ENCODE peak calls at places on chromosome 12, in nine cellular contexts. One of them, this sample, is unnamed.

GRCh38 chr12:59405992-59406391 is 189.8 kb upstream of the SLC16A7 start:
- DNase-seq in upper lobe of right lung: no peak
- DNase-seq in OCI-LY7: no peak
- DNase-seq in stomach: no peak
- DNase-seq in fibroblast of lung: no peak
- DNase-seq in GM12878: no peak
- DNase-seq in astrocyte of the cerebellum: no peak
- DNase-seq in DND-41: no peak
- DNase-seq in lower lobe of right lung: no peak
- DNase-seq in this sample: peak

GRCh38 chr12:63967781-63968180 is 123.3 kb downstream of the SRGAP1 start:
- DNase-seq in astrocyte of the cerebellum: no peak
- DNase-seq in stomach: no peak
- DNase-seq in fibroblast of lung: peak
- DNase-seq in lower lobe of right lung: no peak
- DNase-seq in OCI-LY7: no peak
- DNase-seq in DND-41: no peak
- DNase-seq in upper lobe of right lung: no peak
- DNase-seq in GM12878: no peak
- DNase-seq in this sample: no peak

GRCh38 chr12:24879644-24880043 is 69.3 kb downstream of the BCAT1 start:
- DNase-seq in lower lobe of right lung: no peak
- DNase-seq in GM12878: no peak
- DNase-seq in DND-41: no peak
- DNase-seq in stomach: no peak
- DNase-seq in upper lobe of right lung: no peak
- DNase-seq in fibroblast of lung: peak
- DNase-seq in OCI-LY7: no peak
- DNase-seq in astrocyte of the cerebellum: no peak
- DNase-seq in this sample: no peak

GRCh38 chr12:101793401-101793800 is 37.4 kb downstream of the GNPTAB start:
- DNase-seq in fibroblast of lung: peak
- DNase-seq in stomach: no peak
- DNase-seq in GM12878: peak
- DNase-seq in lower lobe of right lung: no peak
- DNase-seq in OCI-LY7: no peak
- DNase-seq in upper lobe of right lung: no peak
- DNase-seq in DND-41: no peak
- DNase-seq in astrocyte of the cerebellum: peak
- DNase-seq in this sample: no peak

GRCh38 chr12:85877459-85877858 is 3.4 kb downstream of the NTS start:
- DNase-seq in fibroblast of lung: no peak
- DNase-seq in DND-41: no peak
- DNase-seq in astrocyte of the cerebellum: no peak
- DNase-seq in GM12878: no peak
- DNase-seq in lower lobe of right lung: no peak
- DNase-seq in upper lobe of right lung: no peak
- DNase-seq in OCI-LY7: no peak
- DNase-seq in stomach: no peak
- DNase-seq in this sample: no peak

GRCh38 chr12:3135522-3136461 is 58.6 kb downstream of the TSPAN9 start:
- DNase-seq in lower lobe of right lung: no peak
- DNase-seq in OCI-LY7: peak
- DNase-seq in DND-41: peak
- DNase-seq in upper lobe of right lung: no peak
- DNase-seq in astrocyte of the cerebellum: peak
- DNase-seq in stomach: no peak
- DNase-seq in GM12878: peak
- DNase-seq in fibroblast of lung: peak
- DNase-seq in this sample: peak

GRCh38 chr12:3366451-3367155 is 124.4 kb upstream of the PRMT8 start:
- DNase-seq in lower lobe of right lung: no peak
- DNase-seq in upper lobe of right lung: no peak
- DNase-seq in fibroblast of lung: no peak
- DNase-seq in DND-41: no peak
- DNase-seq in stomach: no peak
- DNase-seq in astrocyte of the cerebellum: no peak
- DNase-seq in OCI-LY7: no peak
- DNase-seq in GM12878: no peak
- DNase-seq in this sample: no peak

GRCh38 chr12:56079729-56080555 is at the start of gene ERBB3:
- DNase-seq in GM12878: no peak
- DNase-seq in lower lobe of right lung: peak
- DNase-seq in stomach: peak
- DNase-seq in DND-41: peak
- DNase-seq in OCI-LY7: peak
- DNase-seq in upper lobe of right lung: peak
- DNase-seq in fibroblast of lung: peak
- DNase-seq in astrocyte of the cerebellum: peak
- DNase-seq in this sample: no peak

GRCh38 chr12:93387780-93388179 is 10.1 kb downstream of the NUDT4 start:
- DNase-seq in fibroblast of lung: peak
- DNase-seq in astrocyte of the cerebellum: no peak
- DNase-seq in GM12878: no peak
- DNase-seq in lower lobe of right lung: no peak
- DNase-seq in OCI-LY7: no peak
- DNase-seq in stomach: no peak
- DNase-seq in upper lobe of right lung: no peak
- DNase-seq in DND-41: no peak
- DNase-seq in this sample: no peak

GRCh38 chr12:102474438-102475064 is 5.8 kb downstream of the IGF1 start:
- DNase-seq in lower lobe of right lung: no peak
- DNase-seq in upper lobe of right lung: no peak
- DNase-seq in OCI-LY7: no peak
- DNase-seq in astrocyte of the cerebellum: no peak
- DNase-seq in GM12878: no peak
- DNase-seq in stomach: no peak
- DNase-seq in DND-41: no peak
- DNase-seq in fibroblast of lung: peak
- DNase-seq in this sample: no peak

GRCh38 chr12:81843599-81843998 is 84.4 kb upstream of the PPFIA2 start:
- DNase-seq in GM12878: no peak
- DNase-seq in OCI-LY7: no peak
- DNase-seq in lower lobe of right lung: no peak
- DNase-seq in upper lobe of right lung: no peak
- DNase-seq in DND-41: no peak
- DNase-seq in stomach: no peak
- DNase-seq in fibroblast of lung: no peak
- DNase-seq in astrocyte of the cerebellum: no peak
- DNase-seq in this sample: no peak

GRCh38 chr12:108560752-108561719 is at the start of gene SART3:
- DNase-seq in fibroblast of lung: peak
- DNase-seq in lower lobe of right lung: peak
- DNase-seq in OCI-LY7: peak
- DNase-seq in GM12878: peak
- DNase-seq in stomach: peak
- DNase-seq in astrocyte of the cerebellum: peak
- DNase-seq in DND-41: peak
- DNase-seq in upper lobe of right lung: peak
- DNase-seq in this sample: peak

GRCh38 chr12:130537655-130538054 is 178.4 kb downstream of the RIMBP2 start:
- DNase-seq in stomach: no peak
- DNase-seq in upper lobe of right lung: no peak
- DNase-seq in lower lobe of right lung: no peak
- DNase-seq in fibroblast of lung: no peak
- DNase-seq in OCI-LY7: no peak
- DNase-seq in DND-41: no peak
- DNase-seq in astrocyte of the cerebellum: no peak
- DNase-seq in GM12878: no peak
- DNase-seq in this sample: no peak

GRCh38 chr12:126069549-126070165 is 1004.4 kb downstream of the AACS start:
- DNase-seq in GM12878: no peak
- DNase-seq in DND-41: peak
- DNase-seq in stomach: peak
- DNase-seq in astrocyte of the cerebellum: peak
- DNase-seq in OCI-LY7: peak
- DNase-seq in lower lobe of right lung: no peak
- DNase-seq in fibroblast of lung: peak
- DNase-seq in upper lobe of right lung: no peak
- DNase-seq in this sample: peak

GRCh38 chr12:95484524-95484923 is 10.6 kb downstream of the METAP2 start:
- DNase-seq in DND-41: no peak
- DNase-seq in stomach: no peak
- DNase-seq in lower lobe of right lung: no peak
- DNase-seq in fibroblast of lung: peak
- DNase-seq in OCI-LY7: no peak
- DNase-seq in GM12878: no peak
- DNase-seq in upper lobe of right lung: no peak
- DNase-seq in astrocyte of the cerebellum: peak
- DNase-seq in this sample: no peak

GRCh38 chr12:103632554-103633216 is 45.6 kb downstream of the STAB2 start:
- DNase-seq in OCI-LY7: peak
- DNase-seq in fibroblast of lung: no peak
- DNase-seq in stomach: peak
- DNase-seq in DND-41: peak
- DNase-seq in GM12878: peak
- DNase-seq in upper lobe of right lung: peak
- DNase-seq in astrocyte of the cerebellum: no peak
- DNase-seq in lower lobe of right lung: peak
- DNase-seq in this sample: peak

GRCh38 chr12:116892318-116892717 is 11.1 kb upstream of the HRK start:
- DNase-seq in upper lobe of right lung: no peak
- DNase-seq in stomach: no peak
- DNase-seq in astrocyte of the cerebellum: no peak
- DNase-seq in fibroblast of lung: no peak
- DNase-seq in DND-41: no peak
- DNase-seq in lower lobe of right lung: no peak
- DNase-seq in GM12878: no peak
- DNase-seq in OCI-LY7: peak
- DNase-seq in this sample: no peak

GRCh38 chr12:2677142-2677880 is 117.5 kb upstream of the FKBP4 start:
- DNase-seq in stomach: no peak
- DNase-seq in DND-41: no peak
- DNase-seq in astrocyte of the cerebellum: no peak
- DNase-seq in upper lobe of right lung: no peak
- DNase-seq in OCI-LY7: no peak
- DNase-seq in GM12878: no peak
- DNase-seq in lower lobe of right lung: no peak
- DNase-seq in fibroblast of lung: no peak
- DNase-seq in this sample: no peak

GRCh38 chr12:94707892-94708291 is 57.5 kb upstream of the TMCC3 start:
- DNase-seq in OCI-LY7: no peak
- DNase-seq in fibroblast of lung: peak
- DNase-seq in DND-41: no peak
- DNase-seq in lower lobe of right lung: no peak
- DNase-seq in stomach: no peak
- DNase-seq in astrocyte of the cerebellum: no peak
- DNase-seq in upper lobe of right lung: no peak
- DNase-seq in GM12878: no peak
- DNase-seq in this sample: no peak

DNA sequence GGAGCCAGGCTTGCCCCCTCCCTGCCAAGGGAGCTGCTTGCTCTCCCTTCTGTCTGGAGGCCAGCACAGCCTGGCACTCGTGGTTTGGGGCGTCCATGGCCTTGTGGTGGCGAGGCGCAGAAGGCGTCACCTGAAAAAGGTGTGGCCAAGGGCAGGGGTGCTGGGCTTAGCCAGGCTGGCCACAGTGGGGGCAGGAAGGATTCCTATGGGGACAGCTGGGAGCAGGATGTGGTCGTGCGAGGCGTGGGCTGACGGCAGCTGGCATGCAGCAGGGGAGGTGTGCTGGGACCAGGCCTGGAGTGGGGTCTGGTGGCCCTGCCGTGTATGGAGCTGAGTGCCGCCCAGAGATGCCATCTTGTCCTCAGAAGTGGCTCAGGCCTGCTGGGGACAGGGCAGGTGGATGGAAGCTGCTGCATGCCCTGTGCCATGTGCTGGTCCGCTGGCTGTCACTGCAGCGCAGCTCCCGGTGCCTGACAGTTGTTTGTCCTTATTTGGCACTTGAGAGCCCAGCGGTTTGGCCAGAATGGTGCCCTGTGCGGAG is 30.0 kb downstream of the SH2B3 start:
- DNase-seq in upper lobe of right lung: no peak
- DNase-seq in astrocyte of the cerebellum: no peak
- DNase-seq in GM12878: no peak
- DNase-seq in OCI-LY7: peak
- DNase-seq in fibroblast of lung: peak
- DNase-seq in stomach: no peak
- DNase-seq in DND-41: peak
- DNase-seq in lower lobe of right lung: no peak
- DNase-seq in this sample: no peak
- H3K4me3 ChIP-seq in upper lobe of right lung: no peak
- H3K4me3 ChIP-seq in astrocyte of the cerebellum: no peak
- H3K4me3 ChIP-seq in GM12878: no peak
- H3K4me3 ChIP-seq in OCI-LY7: no peak
- H3K4me3 ChIP-seq in fibroblast of lung: no peak
- H3K4me3 ChIP-seq in stomach: no peak
- H3K4me3 ChIP-seq in DND-41: no peak
- H3K4me3 ChIP-seq in lower lobe of right lung: no peak
- H3K4me3 ChIP-seq in this sample: no peak

GRCh38 chr12:98970210-98970609 is 325.1 kb downstream of the APAF1 start:
- DNase-seq in stomach: no peak
- DNase-seq in fibroblast of lung: no peak
- DNase-seq in OCI-LY7: no peak
- DNase-seq in lower lobe of right lung: no peak
- DNase-seq in DND-41: no peak
- DNase-seq in GM12878: no peak
- DNase-seq in astrocyte of the cerebellum: no peak
- DNase-seq in upper lobe of right lung: no peak
- DNase-seq in this sample: no peak
- TF ChIP-seq CTCF in stomach: no peak
- TF ChIP-seq CTCF in fibroblast of lung: no peak
- TF ChIP-seq CTCF in OCI-LY7: no peak
- TF ChIP-seq CTCF in lower lobe of right lung: no peak
- TF ChIP-seq CTCF in DND-41: no peak
- TF ChIP-seq CTCF in GM12878: no peak
- TF ChIP-seq CTCF in astrocyte of the cerebellum: no peak
- TF ChIP-seq CTCF in upper lobe of right lung: no peak
- TF ChIP-seq CTCF in this sample: no peak

GRCh38 chr12:49673446-49674317 is 33.5 kb downstream of the FMNL3 start:
- DNase-seq in fibroblast of lung: peak
- DNase-seq in stomach: peak
- DNase-seq in lower lobe of right lung: peak
- DNase-seq in OCI-LY7: no peak
- DNase-seq in astrocyte of the cerebellum: peak
- DNase-seq in GM12878: no peak
- DNase-seq in upper lobe of right lung: peak
- DNase-seq in DND-41: no peak
- DNase-seq in this sample: no peak
- H3K4me3 ChIP-seq in fibroblast of lung: no peak
- H3K4me3 ChIP-seq in stomach: no peak
- H3K4me3 ChIP-seq in lower lobe of right lung: no peak
- H3K4me3 ChIP-seq in OCI-LY7: no peak
- H3K4me3 ChIP-seq in astrocyte of the cerebellum: no peak
- H3K4me3 ChIP-seq in GM12878: no peak
- H3K4me3 ChIP-seq in upper lobe of right lung: no peak
- H3K4me3 ChIP-seq in DND-41: no peak
- H3K4me3 ChIP-seq in this sample: no peak

GRCh38 chr12:74418573-74418972 is 119.1 kb upstream of the ATXN7L3B start:
- DNase-seq in DND-41: no peak
- DNase-seq in astrocyte of the cerebellum: no peak
- DNase-seq in upper lobe of right lung: no peak
- DNase-seq in GM12878: no peak
- DNase-seq in lower lobe of right lung: no peak
- DNase-seq in stomach: no peak
- DNase-seq in fibroblast of lung: no peak
- DNase-seq in OCI-LY7: no peak
- DNase-seq in this sample: no peak

GRCh38 chr12:74412607-74413230 is 124.9 kb upstream of the ATXN7L3B start:
- DNase-seq in GM12878: no peak
- DNase-seq in upper lobe of right lung: no peak
- DNase-seq in DND-41: no peak
- DNase-seq in astrocyte of the cerebellum: peak
- DNase-seq in fibroblast of lung: peak
- DNase-seq in OCI-LY7: peak
- DNase-seq in stomach: no peak
- DNase-seq in lower lobe of right lung: no peak
- DNase-seq in this sample: no peak

GRCh38 chr12:74415633-74416032 is 122.0 kb upstream of the ATXN7L3B start:
- DNase-seq in lower lobe of right lung: no peak
- DNase-seq in fibroblast of lung: peak
- DNase-seq in DND-41: peak
- DNase-seq in OCI-LY7: peak
- DNase-seq in upper lobe of right lung: no peak
- DNase-seq in stomach: no peak
- DNase-seq in astrocyte of the cerebellum: no peak
- DNase-seq in GM12878: no peak
- DNase-seq in this sample: no peak
- TF ChIP-seq CTCF in lower lobe of right lung: peak
- TF ChIP-seq CTCF in fibroblast of lung: peak
- TF ChIP-seq CTCF in DND-41: peak
- TF ChIP-seq CTCF in OCI-LY7: peak
- TF ChIP-seq CTCF in upper lobe of right lung: peak
- TF ChIP-seq CTCF in stomach: no peak
- TF ChIP-seq CTCF in astrocyte of the cerebellum: peak
- TF ChIP-seq CTCF in GM12878: peak
- TF ChIP-seq CTCF in this sample: peak

This sample was measured in GM12864.